ENCODE peak calls at places on chromosomes 16 and 17, in four cellular contexts. One of them, this sample, is unnamed.

GRCh38 chr16:82660078-82660645 is 33.4 kb downstream of the CDH13 start:
- DNase-seq in transverse colon: no peak
- DNase-seq in CD4-positive, alpha-beta memory T cell: peak; percentile 46
- DNase-seq in HepG2: no peak
- DNase-seq in this sample: no peak

GRCh38 chr16:70635356-70636016 is 10.9 kb upstream of the IL34 start:
- DNase-seq in transverse colon: no peak
- DNase-seq in CD4-positive, alpha-beta memory T cell: no peak
- DNase-seq in HepG2: no peak
- DNase-seq in this sample: no peak

GRCh38 chr16:5633845-5634440 is 536.3 kb upstream of the EEF2KMT start:
- DNase-seq in transverse colon: no peak
- DNase-seq in CD4-positive, alpha-beta memory T cell: no peak
- DNase-seq in HepG2: peak; percentile 34
- DNase-seq in this sample: no peak

GRCh38 chr16:88839026-88839529 is 17.7 kb downstream of the GALNS start:
- DNase-seq in transverse colon: no peak
- DNase-seq in CD4-positive, alpha-beta memory T cell: no peak
- DNase-seq in HepG2: peak; percentile 71
- DNase-seq in this sample: no peak

GRCh38 chr16:78005881-78006280 is 16.5 kb upstream of the CLEC3A start:
- DNase-seq in transverse colon: no peak
- DNase-seq in CD4-positive, alpha-beta memory T cell: no peak
- DNase-seq in HepG2: no peak
- DNase-seq in this sample: no peak

GRCh38 chr16:67245674-67246080 is 1.6 kb downstream of the FHOD1 start:
- DNase-seq in transverse colon: no peak
- DNase-seq in CD4-positive, alpha-beta memory T cell: no peak
- DNase-seq in HepG2: no peak
- DNase-seq in this sample: no peak

GRCh38 chr16:55149622-55150021 is 174.4 kb upstream of the IRX6 start:
- DNase-seq in transverse colon: no peak
- DNase-seq in CD4-positive, alpha-beta memory T cell: no peak
- DNase-seq in HepG2: no peak
- DNase-seq in this sample: no peak

GRCh38 chr16:81175325-81175891 is 63.1 kb upstream of the BCO1 start:
- DNase-seq in transverse colon: no peak
- DNase-seq in CD4-positive, alpha-beta memory T cell: no peak
- DNase-seq in HepG2: peak; percentile 85
- DNase-seq in this sample: no peak

GRCh38 chr16:81478876-81479496 is 34.4 kb downstream of the CMIP start:
- DNase-seq in transverse colon: peak; percentile 73
- DNase-seq in CD4-positive, alpha-beta memory T cell: no peak
- DNase-seq in HepG2: no peak
- DNase-seq in this sample: peak; percentile 64

GRCh38 chr16:21117567-21117966 is 33.1 kb downstream of the DNAH3 start:
- DNase-seq in transverse colon: no peak
- DNase-seq in CD4-positive, alpha-beta memory T cell: no peak
- DNase-seq in HepG2: no peak
- DNase-seq in this sample: no peak

GRCh38 chr17:20920813-20921199 is 122.0 kb downstream of the USP22 start:
- DNase-seq in transverse colon: no peak
- DNase-seq in CD4-positive, alpha-beta memory T cell: no peak
- DNase-seq in HepG2: no peak
- DNase-seq in this sample: no peak

GRCh38 chr16:11129378-11129781 is 126.6 kb downstream of the SOCS1 start:
- DNase-seq in transverse colon: no peak
- DNase-seq in CD4-positive, alpha-beta memory T cell: no peak
- DNase-seq in HepG2: no peak
- DNase-seq in this sample: no peak

GRCh38 chr16:69942099-69942491 is 9.0 kb upstream of the CLEC18A start:
- DNase-seq in transverse colon: no peak
- DNase-seq in CD4-positive, alpha-beta memory T cell: no peak
- DNase-seq in HepG2: no peak
- DNase-seq in this sample: no peak

GRCh38 chr17:80591788-80592187 is 47.1 kb downstream of the RPTOR start:
- DNase-seq in transverse colon: no peak
- DNase-seq in CD4-positive, alpha-beta memory T cell: no peak
- DNase-seq in HepG2: no peak
- DNase-seq in this sample: no peak

GRCh38 chr17:80596760-80597608 is 52.3 kb downstream of the RPTOR start:
- DNase-seq in transverse colon: no peak
- DNase-seq in CD4-positive, alpha-beta memory T cell: no peak
- DNase-seq in HepG2: no peak
- DNase-seq in this sample: no peak

GRCh38 chr17:80592243-80592642 is 47.6 kb downstream of the RPTOR start:
- DNase-seq in transverse colon: no peak
- DNase-seq in CD4-positive, alpha-beta memory T cell: no peak
- DNase-seq in HepG2: no peak
- DNase-seq in this sample: no peak

GRCh38 chr17:80593171-80593570 is 48.5 kb downstream of the RPTOR start:
- DNase-seq in transverse colon: no peak
- DNase-seq in CD4-positive, alpha-beta memory T cell: no peak
- DNase-seq in HepG2: no peak
- DNase-seq in this sample: no peak

GRCh38 chr17:80594666-80595269 is 50.1 kb downstream of the RPTOR start:
- DNase-seq in transverse colon: no peak
- DNase-seq in CD4-positive, alpha-beta memory T cell: no peak
- DNase-seq in HepG2: no peak
- DNase-seq in this sample: no peak
- H3K4me3 ChIP-seq in transverse colon: no peak overlapping the region
- H3K4me3 ChIP-seq in CD4-positive, alpha-beta memory T cell: no peak overlapping the region
- H3K4me3 ChIP-seq in HepG2: no peak overlapping the region
- H3K4me3 ChIP-seq in this sample: no peak overlapping the region

DNA sequence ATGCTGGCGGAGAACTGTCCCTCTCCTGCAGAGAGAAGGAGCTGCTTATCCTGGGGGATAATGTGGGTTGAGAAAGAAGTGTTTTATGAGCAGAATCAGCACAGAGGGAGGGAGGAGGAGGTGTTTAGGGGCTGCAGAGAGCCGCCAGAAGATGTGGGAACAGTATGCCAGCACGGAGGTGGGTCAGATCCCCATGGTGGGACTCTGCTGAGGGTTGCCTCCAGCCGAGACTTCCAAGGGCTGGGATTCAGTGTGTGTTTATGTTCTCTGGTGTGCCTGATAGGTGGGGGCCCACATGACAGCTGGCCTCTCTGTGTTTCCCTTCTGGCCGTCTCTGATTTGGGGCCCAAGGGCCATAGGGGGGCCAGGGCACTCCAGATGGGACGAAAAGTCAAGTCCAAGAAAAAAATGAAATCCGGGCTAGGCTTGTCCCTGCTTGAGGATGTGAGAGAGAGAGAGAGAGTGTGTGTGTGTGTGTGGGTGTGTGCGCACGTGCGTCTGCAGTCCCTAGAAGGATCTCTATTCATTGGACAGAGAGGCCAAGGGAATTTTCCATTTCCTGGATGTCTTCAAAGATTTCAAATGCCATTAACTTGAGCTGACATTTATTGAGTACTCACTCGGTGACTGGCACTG is 21.6 kb downstream of the PRKCB start:
- DNase-seq in transverse colon: no peak
- DNase-seq in CD4-positive, alpha-beta memory T cell: no peak
- DNase-seq in HepG2: no peak
- DNase-seq in this sample: no peak
- H3K27ac ChIP-seq in transverse colon: peak overlapping the region; percentile 20
- H3K27ac ChIP-seq in CD4-positive, alpha-beta memory T cell: no peak overlapping the region
- H3K27ac ChIP-seq in HepG2: no peak overlapping the region
- H3K27ac ChIP-seq in this sample: no peak overlapping the region

GRCh38 chr17:7216242-7217112 is 3.2 kb downstream of the DLG4 start:
- DNase-seq in transverse colon: no peak
- DNase-seq in CD4-positive, alpha-beta memory T cell: no peak
- DNase-seq in HepG2: no peak
- DNase-seq in this sample: no peak
- H3K4me3 ChIP-seq in transverse colon: peak overlapping the region; percentile 37
- H3K4me3 ChIP-seq in CD4-positive, alpha-beta memory T cell: no peak overlapping the region
- H3K4me3 ChIP-seq in HepG2: no peak overlapping the region
- H3K4me3 ChIP-seq in this sample: peak overlapping the region; percentile 61

GRCh38 chr17:2108170-2108569 is 53.3 kb downstream of the HIC1 start:
- DNase-seq in transverse colon: no peak
- DNase-seq in CD4-positive, alpha-beta memory T cell: no peak
- DNase-seq in HepG2: no peak
- DNase-seq in this sample: no peak

GRCh38 chr17:2106308-2106707 is 51.4 kb downstream of the HIC1 start:
- DNase-seq in transverse colon: no peak
- DNase-seq in CD4-positive, alpha-beta memory T cell: no peak
- DNase-seq in HepG2: no peak
- DNase-seq in this sample: no peak

GRCh38 chr17:2107050-2107449 is 52.1 kb downstream of the HIC1 start:
- DNase-seq in transverse colon: no peak
- DNase-seq in CD4-positive, alpha-beta memory T cell: no peak
- DNase-seq in HepG2: no peak
- DNase-seq in this sample: no peak

GRCh38 chr17:2105663-2106062 is 50.8 kb downstream of the HIC1 start:
- DNase-seq in transverse colon: no peak
- DNase-seq in CD4-positive, alpha-beta memory T cell: no peak
- DNase-seq in HepG2: no peak
- DNase-seq in this sample: no peak

DNA sequence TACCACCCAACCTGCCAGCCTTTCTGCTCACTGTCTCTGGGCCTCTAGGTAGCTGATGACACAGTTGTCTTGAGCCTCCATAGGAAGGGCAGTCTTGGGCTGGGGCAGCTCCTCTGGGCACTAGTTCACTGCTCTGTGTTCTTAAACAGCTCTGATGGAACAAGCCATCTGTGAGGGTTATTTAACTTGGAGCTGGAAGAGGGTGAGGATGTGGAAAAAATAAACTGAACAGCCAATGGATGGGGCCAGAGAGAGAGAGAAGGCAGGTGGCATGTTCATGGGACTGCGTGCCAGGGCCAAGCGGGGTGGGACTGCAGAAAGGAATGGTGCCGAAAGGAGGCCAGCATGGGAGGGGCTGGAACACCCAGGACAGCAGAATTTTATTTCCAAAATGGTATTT is 52.6 kb downstream of the HIC1 start:
- DNase-seq in transverse colon: no peak
- DNase-seq in CD4-positive, alpha-beta memory T cell: no peak
- DNase-seq in HepG2: no peak
- DNase-seq in this sample: peak; percentile 70
- H3K27ac ChIP-seq in transverse colon: no peak overlapping the region
- H3K27ac ChIP-seq in CD4-positive, alpha-beta memory T cell: no peak overlapping the region
- H3K27ac ChIP-seq in HepG2: no peak overlapping the region
- H3K27ac ChIP-seq in this sample: peak overlapping the region; percentile 63

DNA sequence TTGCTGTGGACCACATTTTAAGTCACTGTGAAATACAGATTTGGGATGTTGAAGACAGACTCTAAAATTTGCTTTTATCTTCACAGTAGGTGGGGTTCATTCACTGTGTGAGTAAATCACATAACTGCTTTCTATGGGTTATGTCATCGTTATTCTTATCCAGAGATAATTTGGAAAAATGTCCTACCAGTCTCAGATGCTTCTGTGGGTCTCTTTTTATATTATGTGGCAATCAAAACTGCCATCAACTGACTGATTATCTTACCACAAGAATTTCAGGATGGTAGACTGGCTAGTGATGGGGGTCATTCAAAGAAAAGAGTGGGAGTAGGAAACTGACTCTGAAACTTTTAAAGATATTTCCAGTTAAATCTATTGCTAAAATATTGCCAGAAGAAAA is 3.1 kb downstream of the HSBP1 start:
- DNase-seq in transverse colon: no peak
- DNase-seq in CD4-positive, alpha-beta memory T cell: no peak
- DNase-seq in HepG2: no peak
- DNase-seq in this sample: no peak
- H3K4me3 ChIP-seq in transverse colon: no peak overlapping the region
- H3K4me3 ChIP-seq in CD4-positive, alpha-beta memory T cell: no peak overlapping the region
- H3K4me3 ChIP-seq in HepG2: no peak overlapping the region
- H3K4me3 ChIP-seq in this sample: no peak overlapping the region

DNA sequence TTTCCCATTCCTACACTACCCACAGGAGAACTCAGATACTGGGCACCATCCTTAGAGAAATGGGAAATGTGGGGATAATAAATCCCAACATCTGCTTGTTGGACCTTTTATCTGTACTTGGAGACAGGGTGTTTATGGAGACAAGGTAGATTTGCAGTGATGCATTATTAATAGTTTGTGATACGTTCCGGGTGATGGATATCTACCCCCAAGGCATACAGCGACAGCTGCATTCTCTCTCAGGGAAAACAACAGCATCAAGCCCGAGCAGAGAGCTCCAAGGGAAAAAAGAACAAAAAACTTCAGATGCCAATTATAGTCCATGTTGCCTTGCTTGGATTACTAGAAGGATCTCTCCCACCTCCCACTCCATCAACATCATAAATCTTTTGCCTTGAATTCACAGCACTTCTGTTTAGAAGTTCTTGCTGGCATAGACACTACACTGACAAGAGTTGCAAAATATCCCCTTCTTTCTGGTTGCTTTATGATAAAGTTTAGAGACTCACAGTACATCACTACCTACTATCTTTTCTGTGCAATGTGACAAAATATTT is 187.5 kb upstream of the CDH11 start:
- DNase-seq in transverse colon: no peak
- DNase-seq in CD4-positive, alpha-beta memory T cell: no peak
- DNase-seq in HepG2: no peak
- DNase-seq in this sample: no peak
- H3K27ac ChIP-seq in transverse colon: no peak overlapping the region
- H3K27ac ChIP-seq in CD4-positive, alpha-beta memory T cell: no peak overlapping the region
- H3K27ac ChIP-seq in HepG2: no peak overlapping the region
- H3K27ac ChIP-seq in this sample: no peak overlapping the region

GRCh38 chr17:73851921-73852320 is 207.7 kb upstream of the SDK2 start:
- DNase-seq in transverse colon: no peak
- DNase-seq in CD4-positive, alpha-beta memory T cell: no peak
- DNase-seq in HepG2: no peak
- DNase-seq in this sample: no peak

GRCh38 chr17:73855933-73856332 is 211.7 kb upstream of the SDK2 start:
- DNase-seq in transverse colon: no peak
- DNase-seq in CD4-positive, alpha-beta memory T cell: no peak
- DNase-seq in HepG2: no peak
- DNase-seq in this sample: no peak

DNA sequence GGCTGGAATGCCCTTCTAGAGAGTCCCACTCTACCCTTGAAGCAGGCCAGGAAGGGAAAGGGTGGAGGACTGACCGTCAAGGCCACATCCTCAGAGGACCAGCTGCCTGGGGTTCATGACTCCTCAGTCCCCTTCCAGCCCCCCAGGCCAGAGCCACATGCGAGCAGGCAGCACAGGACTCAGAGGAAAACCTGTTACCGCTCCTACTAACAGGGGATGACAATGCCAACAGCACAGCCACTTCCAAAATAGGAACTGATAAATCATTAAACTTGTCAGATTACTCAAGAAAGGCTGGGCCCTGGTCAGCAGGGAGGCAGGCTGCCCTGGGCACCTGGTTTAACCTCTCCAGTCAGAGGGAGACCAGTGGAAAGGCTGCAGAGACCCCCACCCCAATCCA is 206.2 kb upstream of the SDK2 start:
- DNase-seq in transverse colon: no peak
- DNase-seq in CD4-positive, alpha-beta memory T cell: no peak
- DNase-seq in HepG2: no peak
- DNase-seq in this sample: no peak
- H3K4me3 ChIP-seq in transverse colon: no peak overlapping the region
- H3K4me3 ChIP-seq in CD4-positive, alpha-beta memory T cell: no peak overlapping the region
- H3K4me3 ChIP-seq in HepG2: no peak overlapping the region
- H3K4me3 ChIP-seq in this sample: no peak overlapping the region

This sample was measured in right cardiac atrium.